ENCODE peak calls at places on chromosomes 13 and 19, in four cellular contexts. L is GM23338, F is IMR-90, C is pancreas. O is an unnamed sample.
A peak's percentile ranks its signal among the peaks of the same experiment; 100 is the strongest.

GRCh38 chr13:93108111-93108581 is 118.5 kb upstream of the GPC6 start:
- DNase-seq in F (no peak), L (no peak), C (no peak), O (no peak)

GRCh38 chr13:98454389-98454881 is 122.5 kb downstream of the STK24 start:
- DNase-seq in C (no peak), L (no peak), F (peak; percentile 94), O (no peak)

GRCh38 chr13:106562301-106562700 is 5.6 kb downstream of the ARGLU1 start:
- DNase-seq in L (no peak), C (no peak), F (no peak), O (no peak)

GRCh38 chr19:39828015-39828633 is 5.8 kb downstream of the DYRK1B start:
- DNase-seq in C (no peak), F (no peak), L (no peak), O (no peak)

GRCh38 chr19:38812004-38812840 is 523 bp downstream of the LGALS4 start:
- DNase-seq in F (no peak), C (no peak), L (no peak), O (no peak)

GRCh38 chr19:10544242-10544752 is 593 bp downstream of the ATG4D start:
- DNase-seq in L (peak; percentile 37), F (no peak), C (peak; percentile 73), O (no peak)

GRCh38 chr19:50461066-50461875 is 15.0 kb upstream of the EMC10 start:
- DNase-seq in L (peak; percentile 86), C (peak; percentile 65), F (peak; percentile 64), O (peak; percentile 60)

GRCh38 chr13:72109863-72110262 is 242.9 kb upstream of the DACH1 start:
- DNase-seq in F (no peak), L (no peak), C (no peak), O (no peak)

GRCh38 chr13:64272681-64273080 is 2857.0 kb upstream of the PCDH20 start:
- DNase-seq in F (no peak), C (no peak), L (no peak), O (no peak)

GRCh38 chr13:20424959-20425358 is 100.7 kb downstream of the CRYL1 start:
- DNase-seq in L (no peak), C (no peak), F (no peak), O (no peak)

GRCh38 chr13:51275101-51275500 is 52.9 kb downstream of the FAM124A start:
- DNase-seq in L (no peak), F (no peak), C (no peak), O (no peak)

GRCh38 chr19:43078311-43078710 is 4.2 kb downstream of the PSG2 start:
- DNase-seq in C (no peak), L (no peak), F (peak; percentile 81), O (no peak)

GRCh38 chr19:18649371-18650047 is 12.7 kb downstream of the KLHL26 start:
- DNase-seq in L (no peak), C (no peak), F (peak; percentile 70), O (no peak)

GRCh38 chr19:7862413-7862951 is 11.7 kb downstream of the PRR36 start:
- DNase-seq in L (peak; percentile 97), F (peak; percentile 34), C (peak; percentile 49), O (peak; percentile 18)

GRCh38 chr13:34750078-34750703 is 191.9 kb upstream of the NBEA start:
- DNase-seq in C (peak; percentile 13), F (no peak), L (peak; percentile 68), O (no peak)

GRCh38 chr13:73167046-73167820 is 108.4 kb downstream of the KLF5 start:
- DNase-seq in F (no peak), C (no peak), L (no peak), O (no peak)

GRCh38 chr13:90868321-90868920 is 479.1 kb upstream of the MIR17HG start:
- DNase-seq in C (peak; percentile 11), F (peak; percentile 11), L (peak; percentile 48), O (no peak)

GRCh38 chr13:28753208-28753892 is 34.6 kb upstream of the SLC46A3 start:
- DNase-seq in L (peak; percentile 86), C (no peak), F (peak; percentile 91), O (peak; percentile 35)

GRCh38 chr13:20258208-20258962 is 26.3 kb upstream of the GJB6 start:
- DNase-seq in C (no peak), L (no peak), F (no peak), O (no peak)

GRCh38 chr13:36302289-36302688 is 4.7 kb upstream of the CCDC169 start:
- DNase-seq in F (no peak), C (no peak), L (no peak), O (no peak)

GRCh38 chr13:21033224-21033855 is 28.0 kb downstream of the LATS2 start:
- DNase-seq in F (no peak), L (no peak), C (peak; percentile 70), O (no peak)

GRCh38 chr13:93673885-93674284 is 447.3 kb downstream of the GPC6 start:
- DNase-seq in L (no peak), F (no peak), C (no peak), O (no peak)

GRCh38 chr13:102721800-102722231 is 27.0 kb upstream of the METTL21C start:
- DNase-seq in C (no peak), L (no peak), F (no peak), O (no peak)

GRCh38 chr13:63161219-63161618 is 1745.6 kb upstream of the PCDH20 start:
- DNase-seq in F (peak; percentile 57), L (no peak), C (no peak), O (no peak)

GRCh38 chr13:46530084-46530935 is 22.7 kb upstream of the LRCH1 start:
- DNase-seq in F (peak; percentile 54), C (no peak), L (no peak), O (no peak)

GRCh38 chr13:107730835-107731234 is 484.5 kb downstream of the LIG4 start:
- DNase-seq in C (no peak), L (no peak), F (peak; percentile 67), O (no peak)

GRCh38 chr13:74288361-74288911 is 154.2 kb upstream of the KLF12 start:
- DNase-seq in F (no peak), L (peak; percentile 46), C (peak; percentile 9), O (peak; percentile 59)

GRCh38 chr13:34257980-34258379 is 440.0 kb downstream of the RFC3 start:
- DNase-seq in L (no peak), F (no peak), C (no peak), O (no peak)

GRCh38 chr13:114069376-114070097 is 62.9 kb downstream of the RASA3 start:
- DNase-seq in L (no peak), C (no peak), F (no peak), O (no peak)

GRCh38 chr13:99970761-99971575 is 599 bp downstream of the ZIC5 start:
- DNase-seq in C (no peak), L (peak; percentile 69), F (no peak), O (peak; percentile 37)

GRCh38 chr19:6227156-6227940 is 52.4 kb downstream of the MLLT1 start:
- DNase-seq in C (no peak), F (no peak), L (no peak), O (no peak)

GRCh38 chr19:41646589-41647204 is 19.8 kb upstream of the CEACAM4 start:
- DNase-seq in C (no peak), L (peak; percentile 78), F (no peak), O (no peak)

GRCh38 chr19:35318679-35319448 is 10.1 kb upstream of the CD22 start:
- DNase-seq in F (peak; percentile 71), C (peak; percentile 20), L (no peak), O (no peak)

GRCh38 chr13:47480121-47480520 is 521.0 kb downstream of the SUCLA2 start:
- DNase-seq in C (no peak), L (no peak), F (peak; percentile 96), O (no peak)

GRCh38 chr13:21336609-21337008 is 122.5 kb downstream of the ZDHHC20 start:
- DNase-seq in L (no peak), C (no peak), F (no peak), O (no peak)

GRCh38 chr13:110985570-110985969 is 70.7 kb upstream of the ANKRD10 start:
- DNase-seq in C (no peak), F (peak; percentile 34), L (no peak), O (no peak)

GRCh38 chr13:79212064-79212619 is 193.9 kb downstream of the RBM26 start:
- DNase-seq in L (no peak), F (no peak), C (no peak), O (no peak)
- TF ChIP-seq CTCF in L (no peak), F (no peak), C (no peak), O (no peak)

DNA sequence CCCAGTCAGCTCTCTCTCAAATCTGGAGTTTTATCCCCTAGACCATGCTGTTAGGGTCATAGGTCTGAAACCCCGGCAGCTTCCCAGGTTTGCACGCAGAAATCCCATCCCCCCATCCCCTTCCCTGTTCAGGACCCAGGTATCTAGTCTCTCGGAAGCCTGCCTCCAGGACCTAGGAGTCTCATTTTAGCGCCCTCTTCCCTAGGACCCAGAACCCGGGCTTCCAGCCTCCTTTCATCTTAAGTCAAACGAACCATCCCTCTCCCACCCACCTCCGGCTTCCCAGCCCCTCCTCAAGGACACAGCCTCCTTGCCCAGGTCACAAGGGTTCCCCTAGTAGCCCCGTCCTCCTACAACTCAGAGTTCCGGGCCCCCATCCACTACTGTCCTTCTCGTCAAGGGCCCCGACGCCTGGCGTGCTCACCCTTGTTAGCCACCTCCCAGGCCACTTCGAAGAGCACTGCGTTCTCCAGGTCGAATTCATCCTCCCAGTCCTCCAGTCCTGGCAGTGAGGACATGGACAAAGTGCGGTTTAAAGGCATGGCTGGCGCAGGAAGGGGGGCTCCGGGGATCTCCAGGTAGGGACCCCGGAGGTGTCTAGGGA is 436 bp downstream of the GYS1 start:
- DNase-seq in F (no peak), L (peak; percentile 51), C (no peak), O (no peak)
- TF ChIP-seq CTCF in F (no peak), L (no peak), C (no peak), O (no peak)

DNA sequence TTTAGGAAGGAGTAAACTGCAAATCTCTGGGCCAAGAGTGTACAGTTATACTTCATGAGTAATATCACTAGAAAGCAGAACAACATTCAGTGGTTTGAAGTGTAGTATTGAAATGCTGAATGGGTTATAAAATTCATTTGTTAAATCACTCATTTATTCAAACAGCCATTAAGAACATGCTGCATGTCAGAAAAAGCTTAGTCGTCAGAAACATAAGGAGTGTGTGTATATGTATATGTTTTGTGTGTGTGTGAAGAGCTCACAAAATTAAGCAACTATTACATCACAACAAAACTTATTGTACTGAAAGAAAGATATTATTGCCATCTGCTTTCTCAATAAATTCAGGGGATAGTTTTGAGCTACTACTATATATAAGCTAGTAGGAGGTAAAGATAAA is 165.4 kb upstream of the PCDH9 start:
- DNase-seq in F (no peak), C (no peak), L (no peak), O (no peak)
- TF ChIP-seq CTCF in F (no peak), C (no peak), L (no peak), O (no peak)

GRCh38 chr13:31996611-31997010 is 35.0 kb upstream of the FRY start:
- DNase-seq in C (no peak), L (no peak), F (no peak), O (no peak)
- TF ChIP-seq CTCF in C (no peak), L (no peak), F (no peak), O (no peak)

GRCh38 chr19:45396389-45397260 is 8.2 kb downstream of the PPP1R13L start:
- DNase-seq in L (no peak), C (no peak), F (no peak), O (no peak)

GRCh38 chr19:45391346-45391745 is 13.5 kb downstream of the PPP1R13L start:
- DNase-seq in F (peak; percentile 18), L (peak; percentile 76), C (no peak), O (no peak)

GRCh38 chr19:45391871-45392665 is 12.8 kb downstream of the PPP1R13L start:
- DNase-seq in L (no peak), F (no peak), C (no peak), O (no peak)

GRCh38 chr19:45400192-45400591 is 4.7 kb downstream of the PPP1R13L start:
- DNase-seq in L (no peak), C (no peak), F (no peak), O (no peak)

GRCh38 chr19:45395524-45396388 is 9.1 kb downstream of the PPP1R13L start:
- DNase-seq in C (no peak), L (peak; percentile 97), F (no peak), O (peak; percentile 26)
- TF ChIP-seq CTCF in C (no peak), L (peak; percentile 53), F (no peak), O (no peak)